ENCODE peak calls at places on chromosome 2, in six cellular contexts. One of them, this sample, is unnamed.

GRCh38 chr2:162833345-162833744 is 5.2 kb downstream of the KCNH7 start:
- DNase-seq in A549: no peak
- DNase-seq in HepG2: no peak
- DNase-seq in endothelial cell of umbilical vein: no peak
- DNase-seq in GM12878: no peak
- DNase-seq in K562: no peak
- DNase-seq in this sample: no peak

GRCh38 chr2:30871440-30871839 is 64.2 kb upstream of the CAPN13 start:
- DNase-seq in A549: no peak
- DNase-seq in HepG2: no peak
- DNase-seq in endothelial cell of umbilical vein: no peak
- DNase-seq in GM12878: no peak
- DNase-seq in K562: no peak
- DNase-seq in this sample: no peak

GRCh38 chr2:149817206-149817605 is 229.6 kb upstream of the MMADHC start:
- DNase-seq in A549: no peak
- DNase-seq in HepG2: no peak
- DNase-seq in endothelial cell of umbilical vein: no peak
- DNase-seq in GM12878: no peak
- DNase-seq in K562: no peak
- DNase-seq in this sample: no peak

GRCh38 chr2:20192781-20193180 is 32.1 kb downstream of the SDC1 start:
- DNase-seq in A549: no peak
- DNase-seq in HepG2: no peak
- DNase-seq in endothelial cell of umbilical vein: no peak
- DNase-seq in GM12878: no peak
- DNase-seq in K562: no peak
- DNase-seq in this sample: no peak

GRCh38 chr2:11397046-11397445 is 52.6 kb upstream of the ROCK2 start:
- DNase-seq in A549: no peak
- DNase-seq in HepG2: no peak
- DNase-seq in endothelial cell of umbilical vein: no peak
- DNase-seq in GM12878: no peak
- DNase-seq in K562: no peak
- DNase-seq in this sample: no peak

GRCh38 chr2:19102696-19103403 is 255.6 kb downstream of the OSR1 start:
- DNase-seq in A549: no peak
- DNase-seq in HepG2: no peak
- DNase-seq in endothelial cell of umbilical vein: no peak
- DNase-seq in GM12878: no peak
- DNase-seq in K562: no peak
- DNase-seq in this sample: no peak

GRCh38 chr2:51013870-51014526 is 17.9 kb downstream of the NRXN1 start:
- DNase-seq in A549: no peak
- DNase-seq in HepG2: no peak
- DNase-seq in endothelial cell of umbilical vein: no peak
- DNase-seq in GM12878: no peak
- DNase-seq in K562: no peak
- DNase-seq in this sample: no peak

GRCh38 chr2:226489765-226490164 is 309.9 kb downstream of the IRS1 start:
- DNase-seq in A549: peak; percentile 10
- DNase-seq in HepG2: no peak
- DNase-seq in endothelial cell of umbilical vein: no peak
- DNase-seq in GM12878: peak; percentile 7
- DNase-seq in K562: no peak
- DNase-seq in this sample: no peak

GRCh38 chr2:180679693-180680092 is 300.7 kb upstream of the UBE2E3 start:
- DNase-seq in A549: no peak
- DNase-seq in HepG2: no peak
- DNase-seq in endothelial cell of umbilical vein: no peak
- DNase-seq in GM12878: no peak
- DNase-seq in K562: no peak
- DNase-seq in this sample: no peak

GRCh38 chr2:2291500-2292260 is 39.4 kb downstream of the MYT1L start:
- DNase-seq in A549: peak; percentile 9
- DNase-seq in HepG2: no peak
- DNase-seq in endothelial cell of umbilical vein: no peak
- DNase-seq in GM12878: no peak
- DNase-seq in K562: no peak
- DNase-seq in this sample: no peak

GRCh38 chr2:19351914-19352697 is 6.3 kb downstream of the OSR1 start:
- DNase-seq in A549: no peak
- DNase-seq in HepG2: no peak
- DNase-seq in endothelial cell of umbilical vein: no peak
- DNase-seq in GM12878: no peak
- DNase-seq in K562: no peak
- DNase-seq in this sample: peak; percentile 31

GRCh38 chr2:102082591-102083586 is 59.7 kb upstream of the IL1R1 start:
- DNase-seq in A549: no peak
- DNase-seq in HepG2: peak; percentile 67
- DNase-seq in endothelial cell of umbilical vein: peak; percentile 88
- DNase-seq in GM12878: peak; percentile 88
- DNase-seq in K562: peak; percentile 69
- DNase-seq in this sample: peak; percentile 87

GRCh38 chr2:118044103-118044716 is 30.3 kb upstream of the CCDC93 start:
- DNase-seq in A549: no peak
- DNase-seq in HepG2: no peak
- DNase-seq in endothelial cell of umbilical vein: no peak
- DNase-seq in GM12878: no peak
- DNase-seq in K562: no peak
- DNase-seq in this sample: no peak

GRCh38 chr2:208358758-208359631 is 47.6 kb upstream of the PTH2R start:
- DNase-seq in A549: no peak
- DNase-seq in HepG2: no peak
- DNase-seq in endothelial cell of umbilical vein: no peak
- DNase-seq in GM12878: no peak
- DNase-seq in K562: no peak
- DNase-seq in this sample: peak; percentile 49

GRCh38 chr2:199710551-199710950 is 140.4 kb downstream of the FTCDNL1 start:
- DNase-seq in A549: no peak
- DNase-seq in HepG2: no peak
- DNase-seq in endothelial cell of umbilical vein: no peak
- DNase-seq in GM12878: no peak
- DNase-seq in K562: no peak
- DNase-seq in this sample: no peak

GRCh38 chr2:188965147-188965546 is 9.0 kb upstream of the COL3A1 start:
- DNase-seq in A549: no peak
- DNase-seq in HepG2: no peak
- DNase-seq in endothelial cell of umbilical vein: no peak
- DNase-seq in GM12878: no peak
- DNase-seq in K562: no peak
- DNase-seq in this sample: no peak

GRCh38 chr2:16513626-16514025 is 152.0 kb downstream of the CYRIA start:
- DNase-seq in A549: no peak
- DNase-seq in HepG2: no peak
- DNase-seq in endothelial cell of umbilical vein: no peak
- DNase-seq in GM12878: no peak
- DNase-seq in K562: no peak
- DNase-seq in this sample: no peak

GRCh38 chr2:128311216-128311754 is 7.4 kb downstream of the HS6ST1 start:
- DNase-seq in A549: no peak
- DNase-seq in HepG2: no peak
- DNase-seq in endothelial cell of umbilical vein: no peak
- DNase-seq in GM12878: no peak
- DNase-seq in K562: no peak
- DNase-seq in this sample: no peak

GRCh38 chr2:75456825-75457224 is 103.9 kb downstream of the EVA1A start:
- DNase-seq in A549: no peak
- DNase-seq in HepG2: no peak
- DNase-seq in endothelial cell of umbilical vein: no peak
- DNase-seq in GM12878: no peak
- DNase-seq in K562: no peak
- DNase-seq in this sample: no peak

GRCh38 chr2:113677327-113677726 is 50.3 kb downstream of the RABL2A start:
- DNase-seq in A549: no peak
- DNase-seq in HepG2: no peak
- DNase-seq in endothelial cell of umbilical vein: no peak
- DNase-seq in GM12878: no peak
- DNase-seq in K562: no peak
- DNase-seq in this sample: no peak

GRCh38 chr2:8544168-8544785 is 137.6 kb upstream of the ID2 start:
- DNase-seq in A549: no peak
- DNase-seq in HepG2: no peak
- DNase-seq in endothelial cell of umbilical vein: no peak
- DNase-seq in GM12878: no peak
- DNase-seq in K562: no peak
- DNase-seq in this sample: no peak

GRCh38 chr2:8543412-8544167 is 138.3 kb upstream of the ID2 start:
- DNase-seq in A549: no peak
- DNase-seq in HepG2: no peak
- DNase-seq in endothelial cell of umbilical vein: no peak
- DNase-seq in GM12878: peak; percentile 96
- DNase-seq in K562: no peak
- DNase-seq in this sample: peak; percentile 99

GRCh38 chr2:8546319-8547283 is 135.3 kb upstream of the ID2 start:
- DNase-seq in A549: no peak
- DNase-seq in HepG2: no peak
- DNase-seq in endothelial cell of umbilical vein: no peak
- DNase-seq in GM12878: no peak
- DNase-seq in K562: no peak
- DNase-seq in this sample: peak; percentile 92

GRCh38 chr2:8545676-8546318 is 136.1 kb upstream of the ID2 start:
- DNase-seq in A549: no peak
- DNase-seq in HepG2: no peak
- DNase-seq in endothelial cell of umbilical vein: no peak
- DNase-seq in GM12878: no peak
- DNase-seq in K562: no peak
- DNase-seq in this sample: peak; percentile 37

GRCh38 chr2:8544786-8545631 is 136.8 kb upstream of the ID2 start:
- DNase-seq in A549: peak; percentile 43
- DNase-seq in HepG2: peak; percentile 35
- DNase-seq in endothelial cell of umbilical vein: no peak
- DNase-seq in GM12878: peak; percentile 62
- DNase-seq in K562: peak; percentile 89
- DNase-seq in this sample: peak; percentile 99
- TF ChIP-seq POLR2A in A549: no peak
- TF ChIP-seq POLR2A in HepG2: no peak
- TF ChIP-seq POLR2A in endothelial cell of umbilical vein: no peak
- TF ChIP-seq POLR2A in GM12878: peak; percentile 29
- TF ChIP-seq POLR2A in K562: no peak
- TF ChIP-seq POLR2A in this sample: peak; percentile 27

DNA sequence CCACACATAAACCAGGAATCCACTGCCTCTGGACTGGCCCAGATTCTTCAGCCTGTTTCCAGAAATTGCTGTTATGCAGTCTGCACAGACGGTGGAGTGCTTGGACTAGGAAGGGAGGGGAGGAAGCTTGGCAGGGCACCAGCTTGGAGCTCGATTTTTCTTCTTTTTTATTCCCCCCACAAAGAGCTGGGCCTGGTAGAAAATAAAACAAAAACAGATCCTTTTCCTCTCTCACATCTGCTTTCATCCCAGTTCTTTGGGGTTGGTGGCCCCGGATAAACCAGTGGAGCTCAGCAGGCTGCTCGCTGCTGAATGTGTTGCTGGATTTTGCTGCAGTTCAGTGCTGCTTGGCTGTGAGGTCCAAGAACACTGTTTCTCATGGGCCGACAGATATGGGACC is 16.0 kb downstream of the LRRTM1 start:
- DNase-seq in A549: no peak
- DNase-seq in HepG2: no peak
- DNase-seq in endothelial cell of umbilical vein: no peak
- DNase-seq in GM12878: no peak
- DNase-seq in K562: peak; percentile 18
- DNase-seq in this sample: no peak
- TF ChIP-seq MYC in A549: no peak
- TF ChIP-seq MYC in HepG2: no peak
- TF ChIP-seq MYC in endothelial cell of umbilical vein: no peak
- TF ChIP-seq MYC in GM12878: no peak
- TF ChIP-seq MYC in K562: no peak
- TF ChIP-seq MYC in this sample: no peak

DNA sequence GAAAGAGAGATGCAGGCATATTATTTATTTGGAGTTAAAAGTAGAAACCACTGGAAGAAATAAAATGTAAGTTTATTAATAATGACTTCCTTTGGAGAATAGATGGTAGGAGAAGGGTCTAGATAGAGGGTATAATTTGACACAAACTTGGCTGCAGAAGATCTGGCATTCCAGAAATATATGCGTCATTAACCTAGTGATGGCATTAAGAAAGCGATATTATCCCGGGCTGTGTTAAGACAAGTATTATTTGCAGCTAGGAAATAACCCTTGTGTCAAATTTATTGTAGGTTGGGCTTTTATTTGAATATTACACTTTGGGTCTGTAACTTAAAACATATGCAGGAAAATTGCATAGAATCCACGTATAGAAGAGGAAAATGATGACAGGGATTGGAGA is 389.5 kb downstream of the MTX2 start:
- DNase-seq in A549: no peak
- DNase-seq in HepG2: no peak
- DNase-seq in endothelial cell of umbilical vein: no peak
- DNase-seq in GM12878: no peak
- DNase-seq in K562: no peak
- DNase-seq in this sample: no peak
- TF ChIP-seq CTCF in A549: no peak
- TF ChIP-seq CTCF in HepG2: no peak
- TF ChIP-seq CTCF in endothelial cell of umbilical vein: no peak
- TF ChIP-seq CTCF in GM12878: no peak
- TF ChIP-seq CTCF in K562: no peak
- TF ChIP-seq CTCF in this sample: no peak

GRCh38 chr2:240440251-240440650 is 4.8 kb downstream of the GPC1 start:
- DNase-seq in A549: no peak
- DNase-seq in HepG2: no peak
- DNase-seq in endothelial cell of umbilical vein: no peak
- DNase-seq in GM12878: no peak
- DNase-seq in K562: no peak
- DNase-seq in this sample: no peak

GRCh38 chr2:240437181-240437860 is 1.9 kb downstream of the GPC1 start:
- DNase-seq in A549: no peak
- DNase-seq in HepG2: no peak
- DNase-seq in endothelial cell of umbilical vein: no peak
- DNase-seq in GM12878: no peak
- DNase-seq in K562: no peak
- DNase-seq in this sample: no peak

GRCh38 chr2:240437861-240438809 is 2.7 kb downstream of the GPC1 start:
- DNase-seq in A549: peak; percentile 68
- DNase-seq in HepG2: peak; percentile 51
- DNase-seq in endothelial cell of umbilical vein: peak; percentile 53
- DNase-seq in GM12878: no peak
- DNase-seq in K562: peak; percentile 70
- DNase-seq in this sample: peak; percentile 74

GRCh38 chr2:240439698-240440151 is 4.3 kb downstream of the GPC1 start:
- DNase-seq in A549: no peak
- DNase-seq in HepG2: no peak
- DNase-seq in endothelial cell of umbilical vein: no peak
- DNase-seq in GM12878: no peak
- DNase-seq in K562: no peak
- DNase-seq in this sample: no peak

GRCh38 chr2:240438810-240439697 is 3.6 kb downstream of the GPC1 start:
- DNase-seq in A549: no peak
- DNase-seq in HepG2: no peak
- DNase-seq in endothelial cell of umbilical vein: no peak
- DNase-seq in GM12878: no peak
- DNase-seq in K562: no peak
- DNase-seq in this sample: no peak
- TF ChIP-seq POLR2A in A549: no peak
- TF ChIP-seq POLR2A in HepG2: no peak
- TF ChIP-seq POLR2A in endothelial cell of umbilical vein: no peak
- TF ChIP-seq POLR2A in GM12878: no peak
- TF ChIP-seq POLR2A in K562: no peak
- TF ChIP-seq POLR2A in this sample: no peak

GRCh38 chr2:109125595-109126500 is 3.2 kb upstream of the SH3RF3 start:
- DNase-seq in A549: peak; percentile 28
- DNase-seq in HepG2: peak; percentile 28
- DNase-seq in endothelial cell of umbilical vein: no peak
- DNase-seq in GM12878: no peak
- DNase-seq in K562: no peak
- DNase-seq in this sample: peak; percentile 74
- TF ChIP-seq MYC in A549: no peak
- TF ChIP-seq MYC in HepG2: no peak
- TF ChIP-seq MYC in endothelial cell of umbilical vein: no peak
- TF ChIP-seq MYC in GM12878: no peak
- TF ChIP-seq MYC in K562: no peak
- TF ChIP-seq MYC in this sample: no peak

This sample was measured in NB4.